ENCODE peak calls at places on chromosomes 2 and 18, in eight cellular contexts. W, H, L, Z, E, G, K and Q are unnamed samples.

GRCh38 chr2:51201295-51201694 is 169.4 kb upstream of the NRXN1 start:
- DNase-seq in W (no peak), H (no peak), L (no peak), Z (no peak), E (no peak), G (no peak), K (no peak), Q (no peak)

GRCh38 chr18:38576349-38576748 is 1010.8 kb upstream of the CELF4 start:
- DNase-seq in W (no peak), H (no peak), L (no peak), Z (no peak), E (no peak), G (no peak), K (no peak), Q (no peak)

GRCh38 chr2:204645018-204645775 is 99.9 kb downstream of the PARD3B start:
- DNase-seq in W (no peak), H (no peak), L (no peak), Z (no peak), E (no peak), G (peak; percentile 56), K (no peak), Q (no peak)

GRCh38 chr2:98702127-98702802 is 28.7 kb downstream of the MGAT4A start:
- DNase-seq in W (peak; percentile 91), H (no peak), L (no peak), Z (peak; percentile 64), E (no peak), G (peak; percentile 43), K (peak; percentile 57), Q (no peak)

GRCh38 chr2:14016289-14016955 is 616.1 kb upstream of the LRATD1 start:
- DNase-seq in W (no peak), H (no peak), L (no peak), Z (no peak), E (no peak), G (no peak), K (peak; percentile 73), Q (peak; percentile 20)

GRCh38 chr2:61179701-61180639 is 18.0 kb downstream of the C2orf74 start:
- DNase-seq in W (no peak), H (no peak), L (no peak), Z (peak; percentile 92), E (no peak), G (peak; percentile 51), K (peak; percentile 79), Q (no peak)

GRCh38 chr18:35077937-35078336 is 36.7 kb downstream of the MAPRE2 start:
- DNase-seq in W (no peak), H (no peak), L (no peak), Z (no peak), E (no peak), G (peak; percentile 81), K (no peak), Q (no peak)

GRCh38 chr2:16943279-16943958 is 277.8 kb upstream of the CYRIA start:
- DNase-seq in W (no peak), H (no peak), L (no peak), Z (no peak), E (no peak), G (no peak), K (no peak), Q (peak; percentile 19)

GRCh38 chr18:36330435-36331049 is 33.0 kb downstream of the FHOD3 start:
- DNase-seq in W (no peak), H (no peak), L (no peak), Z (no peak), E (no peak), G (no peak), K (no peak), Q (no peak)

GRCh38 chr2:162824319-162824718 is 14.2 kb downstream of the KCNH7 start:
- DNase-seq in W (no peak), H (no peak), L (no peak), Z (no peak), E (no peak), G (no peak), K (no peak), Q (no peak)

GRCh38 chr18:35043207-35043606 is 2.0 kb downstream of the MAPRE2 start:
- DNase-seq in W (no peak), H (no peak), L (no peak), Z (no peak), E (no peak), G (peak; percentile 42), K (no peak), Q (no peak)

GRCh38 chr2:165376571-165376975 is 92.9 kb upstream of the CSRNP3 start:
- DNase-seq in W (no peak), H (no peak), L (no peak), Z (no peak), E (no peak), G (peak; percentile 74), K (no peak), Q (no peak)

GRCh38 chr2:28327596-28327962 is 65.1 kb upstream of the FOSL2 start:
- DNase-seq in W (no peak), H (no peak), L (no peak), Z (no peak), E (no peak), G (no peak), K (no peak), Q (no peak)

GRCh38 chr2:227877359-227878309 is 6.2 kb downstream of the DAW1 start:
- DNase-seq in W (no peak), H (no peak), L (no peak), Z (no peak), E (no peak), G (no peak), K (no peak), Q (no peak)

GRCh38 chr18:70423988-70424387 is 135.1 kb downstream of the SOCS6 start:
- DNase-seq in W (no peak), H (no peak), L (no peak), Z (no peak), E (peak; percentile 71), G (no peak), K (peak; percentile 55), Q (no peak)

GRCh38 chr2:237473474-237474453 is 13.3 kb upstream of the MLPH start:
- DNase-seq in W (no peak), H (no peak), L (no peak), Z (peak; percentile 68), E (no peak), G (no peak), K (no peak), Q (peak; percentile 53)

GRCh38 chr18:55237665-55238064 is 278.4 kb upstream of the CCDC68 start:
- DNase-seq in W (no peak), H (no peak), L (no peak), Z (no peak), E (no peak), G (no peak), K (no peak), Q (no peak)

GRCh38 chr2:16226942-16227664 is 286.8 kb downstream of the MYCN start:
- DNase-seq in W (no peak), H (no peak), L (no peak), Z (no peak), E (no peak), G (no peak), K (no peak), Q (no peak)

GRCh38 chr18:13376298-13376840 is 157.8 kb downstream of the LDLRAD4 start:
- DNase-seq in W (no peak), H (peak; percentile 60), L (no peak), Z (peak; percentile 57), E (no peak), G (no peak), K (no peak), Q (no peak)

GRCh38 chr18:6001867-6002266 is 106.5 kb upstream of the TMEM200C start:
- DNase-seq in W (no peak), H (no peak), L (no peak), Z (no peak), E (no peak), G (no peak), K (no peak), Q (no peak)

GRCh38 chr2:160417745-160418397 is 75.7 kb downstream of the RBMS1 start:
- DNase-seq in W (no peak), H (no peak), L (no peak), Z (no peak), E (no peak), G (peak; percentile 84), K (no peak), Q (no peak)

GRCh38 chr2:55420901-55421300 is 1.2 kb upstream of the CCDC88A start:
- DNase-seq in W (no peak), H (no peak), L (no peak), Z (no peak), E (no peak), G (no peak), K (no peak), Q (no peak)

GRCh38 chr2:55419236-55419513 is 481 bp downstream of the CCDC88A start:
- DNase-seq in W (no peak), H (no peak), L (peak; percentile 28), Z (no peak), E (no peak), G (no peak), K (no peak), Q (no peak)

GRCh38 chr2:55420244-55420713 is 623 bp upstream of the CCDC88A start:
- DNase-seq in W (no peak), H (no peak), L (no peak), Z (no peak), E (no peak), G (no peak), K (no peak), Q (no peak)

GRCh38 chr2:55418512-55419235 is 982 bp downstream of the CCDC88A start:
- DNase-seq in W (peak; percentile 30), H (no peak), L (peak; percentile 24), Z (no peak), E (no peak), G (peak; percentile 62), K (no peak), Q (no peak)

GRCh38 chr2:55419514-55420243 is at the start of gene CCDC88A:
- DNase-seq in W (peak; percentile 92), H (peak; percentile 96), L (peak; percentile 92), Z (peak; percentile 98), E (peak; percentile 91), G (peak; percentile 97), K (peak; percentile 92), Q (peak; percentile 94)
- TF ChIP-seq CTCF in W (peak; percentile 58), H (no peak), L (peak; percentile 14), Z (peak; percentile 50), E (peak; percentile 10), G (peak; percentile 8), K (no peak), Q (no peak)

GRCh38 chr2:239206851-239207250 is 194.0 kb downstream of the HDAC4 start:
- DNase-seq in W (no peak), H (no peak), L (no peak), Z (peak; percentile 57), E (no peak), G (no peak), K (no peak), Q (no peak)
- TF ChIP-seq POLR2A in W (no peak), H (no peak), L (no peak), Z (no peak), E (no peak), G (no peak), K (no peak), Q (no peak)

DNA sequence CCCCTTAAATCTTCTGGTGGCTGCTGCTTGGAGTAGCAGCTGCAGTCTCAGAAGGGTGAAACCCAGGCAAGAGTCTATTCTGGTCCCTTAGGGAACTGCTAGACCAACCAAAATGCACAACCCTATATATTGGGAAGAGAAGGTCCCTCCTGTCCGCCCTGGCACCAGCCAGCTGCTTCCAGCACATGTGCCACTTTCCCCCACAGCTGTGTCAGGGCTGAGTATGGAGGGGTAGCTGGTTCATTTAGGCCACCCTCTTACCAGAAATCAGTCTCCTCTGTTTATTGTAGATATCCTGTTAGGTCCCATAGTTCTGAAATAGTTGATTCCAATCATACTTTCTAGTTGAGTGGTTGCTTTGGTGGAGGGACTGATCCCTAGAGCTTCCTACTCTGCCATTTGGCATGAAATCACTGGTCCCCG is 68.9 kb downstream of the BIRC6 start:
- DNase-seq in W (no peak), H (no peak), L (no peak), Z (no peak), E (no peak), G (no peak), K (no peak), Q (no peak)
- TF ChIP-seq POLR2AphosphoS5 in W (no peak), H (no peak), L (no peak), Z (no peak), E (no peak), G (no peak), K (no peak), Q (no peak)

GRCh38 chr18:44679056-44679911 is 1.4 kb upstream of the SETBP1 start:
- DNase-seq in W (peak; percentile 42), H (peak; percentile 85), L (peak; percentile 79), Z (peak; percentile 94), E (no peak), G (peak; percentile 87), K (peak; percentile 88), Q (peak; percentile 78)
- TF ChIP-seq CTCF in W (peak; percentile 76), H (peak; percentile 13), L (peak; percentile 65), Z (peak; percentile 50), E (no peak), G (peak; percentile 34), K (no peak), Q (peak; percentile 42)